ENCODE peak calls at places on chromosomes 1 and 21, in eight cellular contexts. One of them, this sample, is unnamed.

GRCh38 chr1:236083650-236084385 is 18.9 kb upstream of the NID1 start:
- DNase-seq in PC-3: no peak
- DNase-seq in CD8-positive, alpha-beta T cell: no peak
- DNase-seq in hypothalamus: peak; percentile 5
- DNase-seq in dermis blood vessel endothelial cell: peak; percentile 24
- DNase-seq in HFF-Myc: no peak
- DNase-seq in pancreas: no peak
- DNase-seq in mucosa of descending colon: no peak
- DNase-seq in this sample: peak; percentile 83

GRCh38 chr1:22709891-22710687 is 550 bp upstream of the EPHB2 start:
- DNase-seq in hypothalamus: peak; percentile 51
- DNase-seq in mucosa of descending colon: no peak
- DNase-seq in CD8-positive, alpha-beta T cell: no peak
- DNase-seq in HFF-Myc: no peak
- DNase-seq in dermis blood vessel endothelial cell: peak; percentile 70
- DNase-seq in PC-3: peak; percentile 51
- DNase-seq in pancreas: peak; percentile 55
- DNase-seq in this sample: peak; percentile 19

GRCh38 chr1:245055752-245056151 is 99.0 kb upstream of the KIF26B start:
- DNase-seq in mucosa of descending colon: no peak
- DNase-seq in hypothalamus: no peak
- DNase-seq in dermis blood vessel endothelial cell: no peak
- DNase-seq in PC-3: no peak
- DNase-seq in HFF-Myc: no peak
- DNase-seq in CD8-positive, alpha-beta T cell: no peak
- DNase-seq in pancreas: no peak
- DNase-seq in this sample: no peak

GRCh38 chr1:72485786-72486185 is 203.4 kb upstream of the NEGR1 start:
- DNase-seq in dermis blood vessel endothelial cell: no peak
- DNase-seq in HFF-Myc: peak; percentile 12
- DNase-seq in PC-3: no peak
- DNase-seq in mucosa of descending colon: no peak
- DNase-seq in CD8-positive, alpha-beta T cell: no peak
- DNase-seq in hypothalamus: no peak
- DNase-seq in pancreas: no peak
- DNase-seq in this sample: no peak

GRCh38 chr1:30911061-30911954 is 2.8 kb upstream of the SDC3 start:
- DNase-seq in HFF-Myc: peak; percentile 62
- DNase-seq in hypothalamus: peak; percentile 83
- DNase-seq in dermis blood vessel endothelial cell: peak; percentile 88
- DNase-seq in pancreas: peak; percentile 88
- DNase-seq in mucosa of descending colon: peak; percentile 86
- DNase-seq in PC-3: peak; percentile 80
- DNase-seq in CD8-positive, alpha-beta T cell: peak; percentile 40
- DNase-seq in this sample: peak; percentile 64

GRCh38 chr1:165114022-165114888 is 242.3 kb downstream of the LMX1A start:
- DNase-seq in dermis blood vessel endothelial cell: peak; percentile 64
- DNase-seq in PC-3: peak; percentile 91
- DNase-seq in HFF-Myc: peak; percentile 42
- DNase-seq in CD8-positive, alpha-beta T cell: no peak
- DNase-seq in pancreas: no peak
- DNase-seq in mucosa of descending colon: no peak
- DNase-seq in hypothalamus: no peak
- DNase-seq in this sample: peak; percentile 38

GRCh38 chr1:75954594-75954993 is 22.4 kb upstream of the ASB17 start:
- DNase-seq in pancreas: no peak
- DNase-seq in dermis blood vessel endothelial cell: no peak
- DNase-seq in CD8-positive, alpha-beta T cell: no peak
- DNase-seq in PC-3: peak; percentile 44
- DNase-seq in hypothalamus: no peak
- DNase-seq in mucosa of descending colon: no peak
- DNase-seq in HFF-Myc: no peak
- DNase-seq in this sample: peak; percentile 78

GRCh38 chr1:209325492-209325891 is 258.0 kb upstream of the CAMK1G start:
- DNase-seq in hypothalamus: no peak
- DNase-seq in HFF-Myc: no peak
- DNase-seq in CD8-positive, alpha-beta T cell: no peak
- DNase-seq in dermis blood vessel endothelial cell: no peak
- DNase-seq in PC-3: peak; percentile 83
- DNase-seq in pancreas: no peak
- DNase-seq in mucosa of descending colon: no peak
- DNase-seq in this sample: peak; percentile 71

GRCh38 chr21:24310780-24311179 is 1296.5 kb downstream of the MRPL39 start:
- DNase-seq in HFF-Myc: no peak
- DNase-seq in mucosa of descending colon: no peak
- DNase-seq in hypothalamus: no peak
- DNase-seq in dermis blood vessel endothelial cell: no peak
- DNase-seq in PC-3: no peak
- DNase-seq in CD8-positive, alpha-beta T cell: no peak
- DNase-seq in pancreas: no peak
- DNase-seq in this sample: no peak

GRCh38 chr1:8411803-8412182 is 93.9 kb downstream of the SLC45A1 start:
- DNase-seq in hypothalamus: no peak
- DNase-seq in PC-3: no peak
- DNase-seq in CD8-positive, alpha-beta T cell: no peak
- DNase-seq in dermis blood vessel endothelial cell: peak; percentile 83
- DNase-seq in mucosa of descending colon: no peak
- DNase-seq in pancreas: no peak
- DNase-seq in HFF-Myc: no peak
- DNase-seq in this sample: no peak

GRCh38 chr1:36664564-36665287 is 182.0 kb upstream of the CSF3R start:
- DNase-seq in dermis blood vessel endothelial cell: no peak
- DNase-seq in mucosa of descending colon: no peak
- DNase-seq in CD8-positive, alpha-beta T cell: no peak
- DNase-seq in PC-3: no peak
- DNase-seq in HFF-Myc: no peak
- DNase-seq in pancreas: no peak
- DNase-seq in hypothalamus: no peak
- DNase-seq in this sample: no peak

GRCh38 chr1:151539321-151540020 is 638 bp upstream of the TUFT1 start:
- DNase-seq in pancreas: peak; percentile 97
- DNase-seq in dermis blood vessel endothelial cell: peak; percentile 87
- DNase-seq in mucosa of descending colon: peak; percentile 96
- DNase-seq in HFF-Myc: peak; percentile 92
- DNase-seq in hypothalamus: peak; percentile 8
- DNase-seq in PC-3: peak; percentile 100
- DNase-seq in CD8-positive, alpha-beta T cell: peak; percentile 29
- DNase-seq in this sample: peak; percentile 99

GRCh38 chr1:89943846-89944781 is 50.8 kb upstream of the ZNF326 start:
- DNase-seq in pancreas: no peak
- DNase-seq in dermis blood vessel endothelial cell: no peak
- DNase-seq in hypothalamus: no peak
- DNase-seq in HFF-Myc: no peak
- DNase-seq in PC-3: no peak
- DNase-seq in mucosa of descending colon: no peak
- DNase-seq in CD8-positive, alpha-beta T cell: no peak
- DNase-seq in this sample: no peak

GRCh38 chr1:236458991-236459390 is 64.8 kb upstream of the LGALS8 start:
- DNase-seq in PC-3: no peak
- DNase-seq in dermis blood vessel endothelial cell: no peak
- DNase-seq in mucosa of descending colon: no peak
- DNase-seq in hypothalamus: no peak
- DNase-seq in CD8-positive, alpha-beta T cell: no peak
- DNase-seq in HFF-Myc: no peak
- DNase-seq in pancreas: no peak
- DNase-seq in this sample: no peak

GRCh38 chr1:221704291-221704690 is 37.6 kb downstream of the DUSP10 start:
- DNase-seq in pancreas: no peak
- DNase-seq in HFF-Myc: no peak
- DNase-seq in mucosa of descending colon: no peak
- DNase-seq in PC-3: no peak
- DNase-seq in hypothalamus: no peak
- DNase-seq in dermis blood vessel endothelial cell: no peak
- DNase-seq in CD8-positive, alpha-beta T cell: no peak
- DNase-seq in this sample: no peak

GRCh38 chr1:238152119-238152518 is 261.4 kb upstream of the ZP4 start:
- DNase-seq in CD8-positive, alpha-beta T cell: no peak
- DNase-seq in dermis blood vessel endothelial cell: no peak
- DNase-seq in mucosa of descending colon: no peak
- DNase-seq in hypothalamus: no peak
- DNase-seq in HFF-Myc: no peak
- DNase-seq in PC-3: no peak
- DNase-seq in pancreas: no peak
- DNase-seq in this sample: peak; percentile 39

GRCh38 chr1:1796466-1796865 is 18.2 kb upstream of the NADK start:
- DNase-seq in CD8-positive, alpha-beta T cell: peak; percentile 33
- DNase-seq in pancreas: no peak
- DNase-seq in hypothalamus: no peak
- DNase-seq in mucosa of descending colon: no peak
- DNase-seq in HFF-Myc: no peak
- DNase-seq in PC-3: no peak
- DNase-seq in dermis blood vessel endothelial cell: no peak
- DNase-seq in this sample: no peak

GRCh38 chr1:22619252-22619651 is 17.2 kb upstream of the C1QA start:
- DNase-seq in PC-3: no peak
- DNase-seq in CD8-positive, alpha-beta T cell: no peak
- DNase-seq in pancreas: no peak
- DNase-seq in hypothalamus: no peak
- DNase-seq in HFF-Myc: no peak
- DNase-seq in mucosa of descending colon: no peak
- DNase-seq in dermis blood vessel endothelial cell: no peak
- DNase-seq in this sample: no peak

GRCh38 chr21:32135401-32136363 is 143.2 kb downstream of the MIS18A start:
- DNase-seq in HFF-Myc: peak; percentile 89
- DNase-seq in mucosa of descending colon: no peak
- DNase-seq in hypothalamus: no peak
- DNase-seq in pancreas: no peak
- DNase-seq in CD8-positive, alpha-beta T cell: no peak
- DNase-seq in PC-3: no peak
- DNase-seq in dermis blood vessel endothelial cell: no peak
- DNase-seq in this sample: no peak

GRCh38 chr1:54813479-54814147 is 12.5 kb upstream of the TTC22 start:
- DNase-seq in dermis blood vessel endothelial cell: no peak
- DNase-seq in HFF-Myc: no peak
- DNase-seq in PC-3: no peak
- DNase-seq in hypothalamus: no peak
- DNase-seq in pancreas: no peak
- DNase-seq in mucosa of descending colon: no peak
- DNase-seq in CD8-positive, alpha-beta T cell: no peak
- DNase-seq in this sample: no peak

This sample was measured in mammary epithelial cell.